ENCODE peak calls at places on chromosomes 7 and 10, in ten cellular contexts. H, I, C, O, P, V, Y, U, B and Q are unnamed samples.
A peak's percentile ranks its signal among the peaks of the same experiment; 100 is the strongest.

GRCh38 chr10:62076872-62077271 is 175.4 kb downstream of the ARID5B start:
- DNase-seq in V (peak; percentile 76), P (peak; percentile 25), I (no peak), O (no peak), B (peak; percentile 89), H (peak; percentile 91), C (peak; percentile 88), Y (peak; percentile 89), U (peak; percentile 100), Q (no peak)

GRCh38 chr10:116715839-116716377 is 26.5 kb downstream of the HSPA12A start:
- DNase-seq in I (no peak), V (no peak), U (no peak), B (no peak), C (no peak), P (no peak), O (no peak), Y (no peak), H (no peak), Q (no peak)

GRCh38 chr7:125383324-125383723 is 453.7 kb upstream of the POT1 start:
- DNase-seq in Y (peak; percentile 4), H (no peak), O (no peak), V (no peak), B (no peak), C (no peak), P (peak; percentile 37), U (peak; percentile 24), I (no peak), Q (no peak)

GRCh38 chr10:6336013-6336412 is 133.3 kb downstream of the PFKFB3 start:
- DNase-seq in Y (no peak), I (no peak), P (no peak), C (no peak), V (no peak), U (no peak), B (no peak), H (no peak), O (no peak), Q (no peak)

GRCh38 chr7:114539575-114539974 is 125.0 kb downstream of the FOXP2 start:
- DNase-seq in Y (no peak), I (peak; percentile 3), V (peak; percentile 72), O (no peak), C (peak; percentile 46), H (peak; percentile 35), U (peak; percentile 16), B (peak; percentile 8), P (peak; percentile 28), Q (peak; percentile 20)

GRCh38 chr7:92621026-92621540 is 30.9 kb upstream of the FAM133B start:
- DNase-seq in H (peak; percentile 94), B (peak; percentile 91), O (peak; percentile 28), C (peak; percentile 89), U (peak; percentile 88), I (peak; percentile 53), V (peak; percentile 92), Y (peak; percentile 78), P (peak; percentile 57), Q (peak; percentile 67)

GRCh38 chr7:40571796-40572195 is 437.0 kb downstream of the SUGCT start:
- DNase-seq in O (no peak), H (peak; percentile 73), C (peak; percentile 86), U (peak; percentile 30), Y (peak; percentile 41), B (peak; percentile 94), I (no peak), P (peak; percentile 54), V (peak; percentile 40), Q (no peak)

GRCh38 chr7:99189222-99189621 is 18.7 kb downstream of the KPNA7 start:
- DNase-seq in I (no peak), C (no peak), H (no peak), O (no peak), V (no peak), B (no peak), P (no peak), U (no peak), Y (no peak), Q (no peak)

GRCh38 chr7:22397981-22398380 is 41.0 kb upstream of the RAPGEF5 start:
- DNase-seq in Y (no peak), I (no peak), C (peak; percentile 28), U (no peak), H (peak; percentile 33), O (no peak), P (no peak), V (peak; percentile 4), B (peak; percentile 56), Q (no peak)

GRCh38 chr10:88477343-88478085 is 105.6 kb downstream of the RNLS start:
- DNase-seq in I (no peak), B (peak; percentile 15), C (peak; percentile 20), O (no peak), Y (peak; percentile 59), P (no peak), V (peak; percentile 66), H (no peak), U (no peak), Q (no peak)

GRCh38 chr7:2010101-2010500 is 222.6 kb downstream of the MAD1L1 start:
- DNase-seq in C (no peak), V (no peak), U (no peak), B (no peak), Y (no peak), I (no peak), O (no peak), H (no peak), P (no peak), Q (no peak)

GRCh38 chr10:132898391-132899053 is 43.8 kb downstream of the CFAP46 start:
- DNase-seq in P (no peak), I (no peak), V (no peak), Y (no peak), C (no peak), O (no peak), U (no peak), H (no peak), B (no peak), Q (no peak)

GRCh38 chr10:49173848-49174247 is 14.3 kb downstream of the TMEM273 start:
- DNase-seq in U (no peak), B (no peak), P (no peak), V (no peak), Y (no peak), I (no peak), O (no peak), H (no peak), C (no peak), Q (no peak)

GRCh38 chr7:77975672-77976480 is 177.3 kb downstream of the PHTF2 start:
- DNase-seq in B (no peak), P (no peak), C (no peak), O (no peak), H (no peak), V (no peak), U (no peak), I (no peak), Y (no peak), Q (no peak)

DNA sequence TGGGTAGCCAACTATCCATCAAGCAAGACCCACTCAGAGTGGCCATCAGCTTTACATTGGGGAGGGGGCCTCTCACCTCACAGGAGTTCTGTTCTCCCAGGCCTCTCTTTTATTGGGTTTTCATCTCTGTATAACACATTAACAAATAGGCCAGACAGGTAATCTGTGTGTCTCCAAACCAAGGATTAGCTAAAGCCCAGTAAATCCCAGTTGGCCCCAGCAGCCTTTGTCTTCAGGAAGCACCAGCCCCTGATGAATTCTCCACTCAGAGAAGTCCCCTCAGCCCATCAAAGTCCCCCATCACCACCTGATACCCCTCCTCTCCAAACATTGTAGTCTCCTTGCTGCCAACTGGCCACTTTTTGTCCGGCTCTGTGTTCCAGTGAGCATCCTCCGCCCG is 16.9 kb upstream of the SLF2 start:
- DNase-seq in B (no peak), O (no peak), U (no peak), Y (no peak), I (no peak), P (no peak), C (no peak), H (no peak), V (no peak), Q (no peak)
- H3K9ac ChIP-seq in B (no peak overlapping the region), O (no peak overlapping the region), U (no peak overlapping the region), Y (no peak overlapping the region), I (no peak overlapping the region), P (no peak overlapping the region), C (no peak overlapping the region), H (no peak overlapping the region), V (no peak overlapping the region), Q (no peak overlapping the region)

GRCh38 chr10:104334965-104335650 is 3.2 kb downstream of the ITPRIP start:
- DNase-seq in V (no peak), C (no peak), P (no peak), U (peak; percentile 60), Y (peak; percentile 33), B (no peak), H (no peak), I (no peak), O (no peak), Q (no peak)

GRCh38 chr10:104333728-104334373 is 4.4 kb downstream of the ITPRIP start:
- DNase-seq in P (no peak), O (no peak), U (no peak), H (no peak), Y (no peak), I (no peak), C (no peak), B (no peak), V (no peak), Q (no peak)

GRCh38 chr10:104332243-104333036 is 5.8 kb downstream of the ITPRIP start:
- DNase-seq in H (no peak), V (no peak), U (no peak), B (no peak), Y (no peak), O (no peak), I (no peak), P (peak; percentile 80), C (no peak), Q (no peak)

GRCh38 chr10:104333037-104333727 is 5.1 kb downstream of the ITPRIP start:
- DNase-seq in O (no peak), P (peak; percentile 76), Y (no peak), H (no peak), I (no peak), B (no peak), V (no peak), C (no peak), U (no peak), Q (no peak)

GRCh38 chr10:104334561-104334960 is 3.7 kb downstream of the ITPRIP start:
- DNase-seq in C (no peak), I (no peak), V (no peak), Y (no peak), H (no peak), B (no peak), U (no peak), O (no peak), P (no peak), Q (no peak)
- H3K9ac ChIP-seq in C (no peak overlapping the region), I (no peak overlapping the region), V (no peak overlapping the region), Y (no peak overlapping the region), H (no peak overlapping the region), B (peak overlapping the region; percentile 99), U (no peak overlapping the region), O (no peak overlapping the region), P (no peak overlapping the region), Q (no peak overlapping the region)

DNA sequence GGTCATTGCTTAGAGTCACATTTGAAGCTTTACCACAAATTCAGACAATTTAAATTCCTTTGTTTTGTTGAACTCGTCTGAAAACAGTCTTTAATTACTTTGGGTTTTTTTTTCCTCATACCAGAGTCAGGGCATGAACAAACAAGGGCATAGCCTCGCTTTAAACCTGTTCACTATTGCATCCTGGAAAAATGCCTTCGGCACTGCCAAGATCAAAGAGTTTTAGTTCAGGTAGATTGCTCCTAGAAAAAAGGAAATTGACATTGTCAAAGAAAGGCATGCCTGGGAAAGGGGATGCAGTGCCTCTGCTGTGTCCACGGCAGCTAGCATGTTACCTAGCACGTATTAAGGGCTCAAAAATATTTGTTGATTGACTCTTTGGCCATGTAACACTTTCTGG is 235.1 kb downstream of the ARHGAP21 start:
- DNase-seq in H (no peak), I (no peak), Y (peak; percentile 34), V (no peak), O (no peak), C (no peak), P (no peak), B (no peak), U (no peak), Q (no peak)
- H3K9ac ChIP-seq in H (no peak overlapping the region), I (no peak overlapping the region), Y (no peak overlapping the region), V (no peak overlapping the region), O (no peak overlapping the region), C (no peak overlapping the region), P (no peak overlapping the region), B (no peak overlapping the region), U (no peak overlapping the region), Q (no peak overlapping the region)

GRCh38 chr7:116952640-116953371 is 495 bp upstream of the ST7 start:
- DNase-seq in O (no peak), Y (peak; percentile 24), I (peak; percentile 28), V (no peak), B (no peak), P (peak; percentile 82), U (peak; percentile 51), C (peak; percentile 78), H (peak; percentile 33), Q (peak; percentile 53)
- H3K9ac ChIP-seq in O (peak overlapping the region; percentile 64), Y (peak overlapping the region; percentile 39), I (peak overlapping the region; percentile 89), V (peak overlapping the region; percentile 96), B (peak overlapping the region; percentile 99), P (peak overlapping the region; percentile 93), U (peak overlapping the region; percentile 92), C (peak overlapping the region; percentile 98), H (peak overlapping the region; percentile 61), Q (no peak overlapping the region)